ENCODE peak calls at places on chromosome 3, in six cellular contexts. W is NCI-H1417; O is left ventricle myocardium superior; L is CD4-positive, alpha-beta T cell; U is iris pigment epithelial cell; N is stimulated activated CD8-positive, alpha-beta memory T cell treated with anti-CD3 and anti-CD28 coated beads, Interleukin-15, amount 100 ng/mL, for 48 hours. P is an unnamed sample.

GRCh38 chr3:183265157-183265642 is 12.1 kb downstream of the B3GNT5 start:
- DNase-seq in U (peak; percentile 55), O (peak; percentile 44), N (no peak), W (no peak), L (no peak), P (peak; percentile 68)

GRCh38 chr3:43183456-43183855 is 77.6 kb upstream of the POMGNT2 start:
- DNase-seq in L (no peak), N (no peak), U (no peak), O (no peak), W (no peak), P (no peak)

GRCh38 chr3:172658344-172659245 is 52.3 kb downstream of the NCEH1 start:
- DNase-seq in O (no peak), L (no peak), N (no peak), U (peak; percentile 100), W (no peak), P (no peak)

GRCh38 chr3:11498646-11499045 is 145.1 kb downstream of the VGLL4 start:
- DNase-seq in L (no peak), O (peak; percentile 80), N (no peak), W (no peak), U (peak; percentile 74), P (peak; percentile 77)

GRCh38 chr3:64995857-64996564 is 308.2 kb upstream of the ADAMTS9 start:
- DNase-seq in L (no peak), O (no peak), N (no peak), U (peak; percentile 62), W (no peak), P (no peak)

GRCh38 chr3:44080507-44080906 is 161.2 kb upstream of the TOPAZ1 start:
- DNase-seq in L (no peak), N (no peak), O (no peak), W (no peak), U (no peak), P (no peak)

GRCh38 chr3:169661567-169662214 is 1.8 kb downstream of the MECOM start:
- DNase-seq in U (peak; percentile 27), N (no peak), W (no peak), L (no peak), O (peak; percentile 65), P (no peak)

GRCh38 chr3:43215684-43216336 is 70.5 kb upstream of the SNRK start:
- DNase-seq in L (no peak), N (no peak), U (no peak), O (no peak), W (no peak), P (no peak)

GRCh38 chr3:64238971-64239667 is 13.9 kb upstream of the PRICKLE2 start:
- DNase-seq in L (no peak), U (peak; percentile 95), O (peak; percentile 83), W (no peak), N (no peak), P (peak; percentile 94)